ENCODE peak calls at places on chromosomes 5 and 9, in ten cellular contexts. B, W, G, H, E, M, F, Q, T and A are unnamed samples. For H3K4me1, the result is how much of the 10 kb centered on the place peaks cover.

GRCh38 chr5:9898319-9898718 is 268.2 kb upstream of the TAS2R1 start:
- DNase-seq in B (no peak), W (peak), G (no peak), H (peak), E (peak), M (peak), F (peak), Q (no peak), T (no peak), A (peak)

GRCh38 chr5:172699423-172699822 is 58.4 kb downstream of the NEURL1B start:
- DNase-seq in B (no peak), W (no peak), G (no peak), H (no peak), E (no peak), M (no peak), F (no peak), Q (no peak), T (peak), A (no peak)

GRCh38 chr9:112446518-112446917 is 40.1 kb upstream of the KIAA1958 start:
- DNase-seq in B (no peak), W (no peak), G (no peak), H (no peak), E (no peak), M (no peak), F (no peak), Q (no peak), T (no peak), A (no peak)

GRCh38 chr5:82620957-82621600 is 342.9 kb upstream of the RPS23 start:
- DNase-seq in B (peak), W (no peak), G (no peak), H (no peak), E (no peak), M (no peak), F (no peak), Q (no peak), T (no peak), A (no peak)

GRCh38 chr9:100196215-100196614 is 97.2 kb downstream of the INVS start:
- DNase-seq in B (no peak), W (no peak), G (no peak), H (no peak), E (no peak), M (no peak), F (no peak), Q (no peak), T (no peak), A (no peak)

GRCh38 chr5:68368280-68368679 is 152.7 kb downstream of the PIK3R1 start:
- DNase-seq in B (no peak), W (no peak), G (no peak), H (no peak), E (no peak), M (no peak), F (no peak), Q (no peak), T (no peak), A (no peak)

GRCh38 chr5:82165740-82166530 is 112.2 kb downstream of the RPS23 start:
- DNase-seq in B (peak), W (peak), G (peak), H (peak), E (peak), M (peak), F (peak), Q (peak), T (no peak), A (peak)

GRCh38 chr9:16367605-16368424 is 502.7 kb downstream of the BNC2 start:
- DNase-seq in B (no peak), W (no peak), G (no peak), H (no peak), E (no peak), M (no peak), F (no peak), Q (no peak), T (no peak), A (no peak)

GRCh38 chr5:135215617-135215995 is 181.6 kb upstream of the PITX1 start:
- DNase-seq in B (no peak), W (no peak), G (peak), H (no peak), E (no peak), M (peak), F (no peak), Q (peak), T (peak), A (no peak)

GRCh38 chr9:98491778-98492177 is 217.0 kb downstream of the GABBR2 start:
- DNase-seq in B (no peak), W (no peak), G (no peak), H (no peak), E (no peak), M (no peak), F (no peak), Q (no peak), T (no peak), A (no peak)

GRCh38 chr9:26723486-26723885 is 169.1 kb downstream of the CAAP1 start:
- DNase-seq in B (peak), W (peak), G (peak), H (peak), E (peak), M (peak), F (no peak), Q (no peak), T (no peak), A (peak)

GRCh38 chr5:172606156-172606785 is 34.8 kb upstream of the NEURL1B start:
- DNase-seq in B (no peak), W (no peak), G (no peak), H (no peak), E (no peak), M (no peak), F (no peak), Q (no peak), T (no peak), A (no peak)

GRCh38 chr9:104850771-104851170 is 77.2 kb downstream of the ABCA1 start:
- DNase-seq in B (no peak), W (no peak), G (no peak), H (no peak), E (no peak), M (no peak), F (no peak), Q (no peak), T (no peak), A (no peak)

GRCh38 chr9:27447036-27447700 is 76.9 kb upstream of the IFNK start:
- DNase-seq in B (no peak), W (no peak), G (no peak), H (no peak), E (no peak), M (no peak), F (no peak), Q (no peak), T (no peak), A (no peak)

GRCh38 chr5:16884595-16884994 is 51.5 kb downstream of the MYO10 start:
- DNase-seq in B (no peak), W (no peak), G (no peak), H (no peak), E (no peak), M (no peak), F (peak), Q (no peak), T (no peak), A (no peak)

GRCh38 chr9:969693-970309 is 6.7 kb upstream of the DMRT3 start:
- DNase-seq in B (no peak), W (no peak), G (no peak), H (no peak), E (no peak), M (no peak), F (no peak), Q (no peak), T (no peak), A (no peak)

GRCh38 chr5:122300374-122300773 is 11.7 kb upstream of the SNCAIP start:
- DNase-seq in B (no peak), W (no peak), G (no peak), H (no peak), E (no peak), M (no peak), F (no peak), Q (no peak), T (no peak), A (no peak)

GRCh38 chr5:156402387-156402921 is 75.5 kb downstream of the SGCD start:
- DNase-seq in B (no peak), W (no peak), G (no peak), H (no peak), E (peak), M (no peak), F (no peak), Q (no peak), T (no peak), A (no peak)

GRCh38 chr9:87389936-87390335 is 107.7 kb upstream of the DAPK1 start:
- DNase-seq in B (no peak), W (no peak), G (no peak), H (no peak), E (no peak), M (no peak), F (no peak), Q (no peak), T (no peak), A (no peak)

GRCh38 chr5:160020266-160020770 is 11.4 kb downstream of the TTC1 start:
- DNase-seq in B (no peak), W (no peak), G (no peak), H (no peak), E (no peak), M (no peak), F (no peak), Q (no peak), T (no peak), A (no peak)

GRCh38 chr5:54661111-54661510 is 143.6 kb downstream of the SNX18 start:
- DNase-seq in B (no peak), W (no peak), G (no peak), H (no peak), E (no peak), M (no peak), F (no peak), Q (no peak), T (no peak), A (no peak)

GRCh38 chr5:164013077-164013670 is 507.8 kb downstream of the MAT2B start:
- DNase-seq in B (peak), W (peak), G (no peak), H (peak), E (peak), M (peak), F (peak), Q (peak), T (no peak), A (peak)

GRCh38 chr5:128304121-128304520 is 220.6 kb downstream of the SLC12A2 start:
- DNase-seq in B (no peak), W (no peak), G (no peak), H (no peak), E (no peak), M (peak), F (no peak), Q (no peak), T (no peak), A (peak)

GRCh38 chr5:154791535-154791934 is 36.4 kb downstream of the LARP1 start:
- DNase-seq in B (no peak), W (no peak), G (no peak), H (no peak), E (no peak), M (no peak), F (no peak), Q (no peak), T (no peak), A (no peak)

GRCh38 chr5:56620903-56621680 is 194.3 kb upstream of the MAP3K1 start:
- DNase-seq in B (no peak), W (no peak), G (no peak), H (no peak), E (no peak), M (no peak), F (no peak), Q (no peak), T (no peak), A (no peak)

GRCh38 chr5:123209163-123210013 is 120.3 kb downstream of the PRDM6 start:
- DNase-seq in B (no peak), W (peak), G (no peak), H (peak), E (no peak), M (no peak), F (no peak), Q (no peak), T (no peak), A (no peak)

GRCh38 chr5:112668016-112668415 is 69.7 kb upstream of the APC start:
- DNase-seq in B (no peak), W (no peak), G (no peak), H (no peak), E (no peak), M (no peak), F (no peak), Q (no peak), T (no peak), A (no peak)

GRCh38 chr9:124263158-124263557 is 5.4 kb downstream of the NEK6 start:
- DNase-seq in B (no peak), W (no peak), G (no peak), H (no peak), E (no peak), M (no peak), F (no peak), Q (no peak), T (no peak), A (no peak)

GRCh38 chr5:1950708-1951103 is 68.0 kb upstream of the IRX4 start:
- DNase-seq in B (no peak), W (no peak), G (no peak), H (no peak), E (no peak), M (no peak), F (no peak), Q (no peak), T (no peak), A (no peak)

GRCh38 chr9:99819123-99819483 is 2.6 kb upstream of the NR4A3 start:
- DNase-seq in B (peak), W (no peak), G (no peak), H (no peak), E (no peak), M (no peak), F (no peak), Q (no peak), T (no peak), A (no peak)

GRCh38 chr5:80125962-80126480 is 90.9 kb downstream of the THBS4 start:
- DNase-seq in B (peak), W (no peak), G (no peak), H (peak), E (no peak), M (no peak), F (no peak), Q (no peak), T (no peak), A (no peak)

GRCh38 chr5:6700074-6700685 is 13.1 kb upstream of the TENT4A start:
- DNase-seq in B (no peak), W (no peak), G (no peak), H (no peak), E (no peak), M (no peak), F (peak), Q (no peak), T (no peak), A (no peak)

GRCh38 chr5:44875661-44876250 is 67.0 kb downstream of the MRPS30 start:
- DNase-seq in B (no peak), W (peak), G (no peak), H (peak), E (no peak), M (no peak), F (no peak), Q (no peak), T (no peak), A (no peak)

GRCh38 chr5:140398379-140398811 is 3.2 kb upstream of the ANKHD1 start:
- DNase-seq in B (no peak), W (peak), G (no peak), H (no peak), E (no peak), M (no peak), F (no peak), Q (no peak), T (no peak), A (no peak)

DNA sequence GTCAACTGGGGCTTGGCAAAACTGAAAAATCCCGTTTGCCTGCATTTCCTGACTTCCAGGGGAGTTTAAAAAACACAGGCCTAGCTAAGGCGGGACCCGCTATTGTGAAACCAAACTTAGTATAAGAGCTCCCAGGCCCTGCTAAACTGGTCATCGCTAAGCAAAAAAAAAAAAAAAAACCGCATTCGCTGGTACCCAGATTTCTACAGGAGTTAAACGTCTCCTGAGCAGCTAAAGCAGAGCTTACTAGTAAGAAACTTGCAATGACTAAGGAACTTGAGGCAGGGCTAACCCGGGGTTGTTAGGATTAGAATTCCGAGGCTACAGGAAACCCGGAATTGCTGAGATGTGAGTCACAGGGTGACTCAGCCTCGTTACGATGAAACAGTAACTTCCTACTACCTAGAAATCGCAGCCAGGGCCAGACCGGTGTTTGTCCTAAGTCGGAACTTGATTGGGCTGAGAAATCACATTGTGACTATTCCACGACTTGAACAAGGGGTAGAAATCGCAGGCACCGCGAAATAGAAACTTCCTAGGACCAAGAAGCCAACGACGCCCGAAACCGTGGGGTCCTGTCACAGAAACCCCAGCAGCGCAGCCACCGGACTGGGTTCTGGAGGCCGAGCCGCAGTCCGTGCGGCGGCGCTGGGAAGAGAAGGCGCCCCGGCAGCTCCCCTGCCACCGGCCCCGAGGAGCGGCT is 89.5 kb downstream of the ANXA2R start:
- DNase-seq in B (peak), W (peak), G (peak), H (peak), E (peak), M (peak), F (peak), Q (peak), T (no peak), A (peak)
- TF ChIP-seq POLR2A in B (no peak), W (no peak), G (peak), H (no peak), E (peak), M (peak), F (peak), Q (no peak), T (no peak), A (peak)

GRCh38 chr5:132421442-132421841 is 51.9 kb downstream of the SLC22A5 start:
- DNase-seq in B (no peak), W (no peak), G (no peak), H (no peak), E (no peak), M (peak), F (no peak), Q (no peak), T (no peak), A (no peak)

GRCh38 chr5:132422720-132423442 is 53.4 kb downstream of the SLC22A5 start:
- DNase-seq in B (no peak), W (no peak), G (no peak), H (no peak), E (peak), M (peak), F (no peak), Q (peak), T (peak), A (peak)

GRCh38 chr5:132418876-132419275 is 49.4 kb downstream of the SLC22A5 start:
- DNase-seq in B (no peak), W (no peak), G (no peak), H (no peak), E (no peak), M (no peak), F (no peak), Q (no peak), T (no peak), A (no peak)

GRCh38 chr5:132419517-132420468 is 50.3 kb downstream of the SLC22A5 start:
- DNase-seq in B (peak), W (peak), G (peak), H (peak), E (peak), M (peak), F (peak), Q (peak), T (peak), A (peak)

DNA sequence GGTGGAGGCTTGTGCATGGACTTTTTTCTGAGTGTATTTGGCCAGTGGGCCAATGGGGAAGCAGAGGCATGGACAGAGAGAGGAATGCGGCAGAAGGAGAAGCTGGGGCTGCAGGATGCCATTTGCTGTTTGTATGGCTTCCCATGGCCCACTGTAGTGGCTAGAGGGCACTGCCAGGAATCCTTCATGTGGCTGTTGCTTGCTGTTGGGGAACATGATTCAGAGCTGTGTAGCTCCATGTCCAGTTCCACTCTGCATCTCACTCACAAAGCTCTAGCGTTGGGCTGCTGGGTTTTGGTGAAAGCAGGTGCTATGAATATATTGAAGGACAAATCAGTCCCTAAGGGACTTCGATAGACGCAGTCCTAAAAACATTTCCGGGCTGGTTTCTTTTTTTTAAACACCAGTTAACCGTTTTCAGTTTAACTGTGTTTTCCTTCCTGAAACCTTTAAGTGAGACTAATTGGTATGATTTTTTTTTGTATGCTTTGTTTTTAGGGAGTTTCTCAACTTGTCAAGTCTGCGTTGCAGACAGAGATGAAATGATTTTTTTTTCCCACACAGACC is 51.3 kb downstream of the SLC22A5 start:
- DNase-seq in B (no peak), W (no peak), G (no peak), H (no peak), E (no peak), M (peak), F (no peak), Q (no peak), T (peak), A (no peak)
- H3K4me1 ChIP-seq in B (under half), W (under half), G (half or more), H (half or more), E (half or more), M (under half), F (under half), Q (half or more), T (half or more), A (half or more)

DNA sequence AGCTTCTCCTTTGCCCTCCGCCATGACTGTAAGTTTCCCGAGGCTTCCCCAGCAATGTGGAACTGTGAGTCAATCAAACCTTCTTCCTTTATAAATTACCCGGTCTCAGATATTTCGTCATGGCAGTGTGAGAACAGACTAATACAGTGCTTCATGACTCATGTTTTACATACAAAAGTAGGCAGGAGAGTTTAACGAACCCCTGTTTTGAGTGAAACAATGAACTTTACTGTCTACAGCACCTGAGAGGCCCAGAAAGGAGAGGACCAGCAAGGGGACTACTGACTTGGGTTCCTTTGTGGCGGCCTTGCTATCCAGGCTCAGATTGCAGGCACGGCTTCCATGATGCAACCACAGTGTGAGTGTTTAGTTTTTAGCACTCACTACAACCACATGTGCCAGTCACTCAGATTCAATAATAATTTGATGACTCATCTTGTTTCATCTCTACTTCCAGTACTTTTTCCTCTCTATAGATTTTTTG is 139.1 kb upstream of the CLINT1 start:
- DNase-seq in B (no peak), W (no peak), G (no peak), H (no peak), E (no peak), M (no peak), F (no peak), Q (no peak), T (no peak), A (no peak)
- TF ChIP-seq POLR2A in B (no peak), W (no peak), G (no peak), H (no peak), E (no peak), M (no peak), F (no peak), Q (no peak), T (no peak), A (no peak)

GRCh38 chr9:14238518-14238917 is 75.4 kb downstream of the NFIB start:
- DNase-seq in B (no peak), W (peak), G (no peak), H (no peak), E (no peak), M (no peak), F (peak), Q (no peak), T (no peak), A (no peak)

GRCh38 chr9:14231196-14231990 is 82.5 kb downstream of the NFIB start:
- DNase-seq in B (no peak), W (no peak), G (no peak), H (no peak), E (no peak), M (no peak), F (no peak), Q (no peak), T (no peak), A (no peak)

GRCh38 chr9:14238044-14238443 is 75.9 kb downstream of the NFIB start:
- DNase-seq in B (no peak), W (peak), G (no peak), H (no peak), E (no peak), M (no peak), F (no peak), Q (no peak), T (no peak), A (no peak)

GRCh38 chr9:14240491-14240890 is 73.5 kb downstream of the NFIB start:
- DNase-seq in B (no peak), W (no peak), G (no peak), H (no peak), E (no peak), M (no peak), F (no peak), Q (no peak), T (no peak), A (no peak)

GRCh38 chr9:14236586-14236985 is 77.4 kb downstream of the NFIB start:
- DNase-seq in B (no peak), W (no peak), G (no peak), H (no peak), E (no peak), M (no peak), F (no peak), Q (no peak), T (no peak), A (no peak)
- H3K4me1 ChIP-seq in B (under half), W (under half), G (under half), H (under half), E (under half), M (under half), F (under half), Q (half or more), T (under half), A (under half)